ENCODE peak calls at places on chromosomes 11 and 22, in seven cellular contexts. One of them, this sample, is unnamed.

GRCh38 chr11:30567148-30567547 is 19.0 kb downstream of the MPPED2 start:
- DNase-seq in WERI-Rb-1: no peak
- DNase-seq in activated CD8-positive, alpha-beta T cell treated with anti-CD3 and anti-CD28 coated beads for 36 hours: no peak
- DNase-seq in nephron progenitor cell: no peak
- DNase-seq in sigmoid colon: no peak
- DNase-seq in neural crest cell: no peak
- DNase-seq in AG10803: no peak
- DNase-seq in this sample: no peak

GRCh38 chr11:130165601-130166456 is 6.2 kb downstream of the ST14 start:
- DNase-seq in WERI-Rb-1: no peak
- DNase-seq in activated CD8-positive, alpha-beta T cell treated with anti-CD3 and anti-CD28 coated beads for 36 hours: no peak
- DNase-seq in nephron progenitor cell: no peak
- DNase-seq in sigmoid colon: no peak
- DNase-seq in neural crest cell: no peak
- DNase-seq in AG10803: no peak
- DNase-seq in this sample: no peak

GRCh38 chr11:61152816-61153592 is 8.2 kb downstream of the VPS37C start:
- DNase-seq in WERI-Rb-1: peak
- DNase-seq in activated CD8-positive, alpha-beta T cell treated with anti-CD3 and anti-CD28 coated beads for 36 hours: no peak
- DNase-seq in nephron progenitor cell: no peak
- DNase-seq in sigmoid colon: peak
- DNase-seq in neural crest cell: no peak
- DNase-seq in AG10803: peak
- DNase-seq in this sample: no peak

GRCh38 chr22:20585640-20586402 is 78.4 kb downstream of the MED15 start:
- DNase-seq in WERI-Rb-1: no peak
- DNase-seq in activated CD8-positive, alpha-beta T cell treated with anti-CD3 and anti-CD28 coated beads for 36 hours: no peak
- DNase-seq in nephron progenitor cell: no peak
- DNase-seq in sigmoid colon: no peak
- DNase-seq in neural crest cell: no peak
- DNase-seq in AG10803: no peak
- DNase-seq in this sample: no peak

GRCh38 chr11:64026575-64027213 is 9.0 kb upstream of the FLRT1 start:
- DNase-seq in WERI-Rb-1: no peak
- DNase-seq in activated CD8-positive, alpha-beta T cell treated with anti-CD3 and anti-CD28 coated beads for 36 hours: no peak
- DNase-seq in nephron progenitor cell: no peak
- DNase-seq in sigmoid colon: no peak
- DNase-seq in neural crest cell: no peak
- DNase-seq in AG10803: no peak
- DNase-seq in this sample: no peak

GRCh38 chr11:44006882-44007495 is 40.8 kb upstream of the ACCSL start:
- DNase-seq in WERI-Rb-1: no peak
- DNase-seq in activated CD8-positive, alpha-beta T cell treated with anti-CD3 and anti-CD28 coated beads for 36 hours: no peak
- DNase-seq in nephron progenitor cell: no peak
- DNase-seq in sigmoid colon: peak
- DNase-seq in neural crest cell: no peak
- DNase-seq in AG10803: no peak
- DNase-seq in this sample: no peak

GRCh38 chr22:30470655-30471054 is 1.2 kb downstream of the SEC14L3 start:
- DNase-seq in WERI-Rb-1: no peak
- DNase-seq in activated CD8-positive, alpha-beta T cell treated with anti-CD3 and anti-CD28 coated beads for 36 hours: no peak
- DNase-seq in nephron progenitor cell: no peak
- DNase-seq in sigmoid colon: no peak
- DNase-seq in neural crest cell: no peak
- DNase-seq in AG10803: no peak
- DNase-seq in this sample: no peak

GRCh38 chr11:88480217-88480616 is 142.7 kb upstream of the CTSC start:
- DNase-seq in WERI-Rb-1: no peak
- DNase-seq in activated CD8-positive, alpha-beta T cell treated with anti-CD3 and anti-CD28 coated beads for 36 hours: no peak
- DNase-seq in nephron progenitor cell: no peak
- DNase-seq in sigmoid colon: no peak
- DNase-seq in neural crest cell: no peak
- DNase-seq in AG10803: peak
- DNase-seq in this sample: no peak

GRCh38 chr11:12552677-12553076 is 121.5 kb upstream of the TEAD1 start:
- DNase-seq in WERI-Rb-1: no peak
- DNase-seq in activated CD8-positive, alpha-beta T cell treated with anti-CD3 and anti-CD28 coated beads for 36 hours: no peak
- DNase-seq in nephron progenitor cell: no peak
- DNase-seq in sigmoid colon: peak
- DNase-seq in neural crest cell: no peak
- DNase-seq in AG10803: peak
- DNase-seq in this sample: no peak

GRCh38 chr22:28155808-28156207 is 236.8 kb upstream of the PITPNB start:
- DNase-seq in WERI-Rb-1: no peak
- DNase-seq in activated CD8-positive, alpha-beta T cell treated with anti-CD3 and anti-CD28 coated beads for 36 hours: no peak
- DNase-seq in nephron progenitor cell: no peak
- DNase-seq in sigmoid colon: no peak
- DNase-seq in neural crest cell: no peak
- DNase-seq in AG10803: peak
- DNase-seq in this sample: no peak

GRCh38 chr11:103279821-103280220 is 170.6 kb downstream of the DYNC2H1 start:
- DNase-seq in WERI-Rb-1: no peak
- DNase-seq in activated CD8-positive, alpha-beta T cell treated with anti-CD3 and anti-CD28 coated beads for 36 hours: no peak
- DNase-seq in nephron progenitor cell: no peak
- DNase-seq in sigmoid colon: no peak
- DNase-seq in neural crest cell: no peak
- DNase-seq in AG10803: no peak
- DNase-seq in this sample: no peak

GRCh38 chr11:32485733-32486132 is 50.4 kb upstream of the WT1 start:
- DNase-seq in WERI-Rb-1: no peak
- DNase-seq in activated CD8-positive, alpha-beta T cell treated with anti-CD3 and anti-CD28 coated beads for 36 hours: no peak
- DNase-seq in nephron progenitor cell: no peak
- DNase-seq in sigmoid colon: no peak
- DNase-seq in neural crest cell: no peak
- DNase-seq in AG10803: no peak
- DNase-seq in this sample: no peak

DNA sequence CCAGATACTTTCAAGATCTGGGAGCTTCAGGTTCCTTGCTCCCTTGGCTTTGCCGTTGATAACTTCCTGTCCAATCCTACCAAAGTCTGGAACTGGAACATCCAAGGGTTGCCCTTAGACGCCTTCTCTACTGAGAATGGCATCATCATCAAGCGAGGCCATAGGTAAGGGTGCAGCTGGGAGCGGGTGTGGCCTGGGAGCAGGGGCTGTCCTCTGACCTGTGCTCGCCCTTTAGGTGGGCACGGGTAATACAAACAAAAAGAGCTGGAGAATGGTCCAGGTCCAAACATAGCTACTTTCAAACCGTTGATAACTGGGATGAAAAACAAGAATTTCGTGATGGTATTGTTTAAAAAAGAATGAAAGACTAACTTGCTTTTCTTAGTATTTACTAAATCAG is 25.0 kb downstream of the CASP12 start:
- DNase-seq in WERI-Rb-1: peak
- DNase-seq in activated CD8-positive, alpha-beta T cell treated with anti-CD3 and anti-CD28 coated beads for 36 hours: peak
- DNase-seq in nephron progenitor cell: no peak
- DNase-seq in sigmoid colon: no peak
- DNase-seq in neural crest cell: no peak
- DNase-seq in AG10803: no peak
- DNase-seq in this sample: no peak
- TF ChIP-seq CTCF in WERI-Rb-1: no peak
- TF ChIP-seq CTCF in activated CD8-positive, alpha-beta T cell treated with anti-CD3 and anti-CD28 coated beads for 36 hours: peak
- TF ChIP-seq CTCF in nephron progenitor cell: no peak
- TF ChIP-seq CTCF in sigmoid colon: no peak
- TF ChIP-seq CTCF in neural crest cell: no peak
- TF ChIP-seq CTCF in AG10803: no peak
- TF ChIP-seq CTCF in this sample: no peak

GRCh38 chr11:132114185-132114584 is 743.8 kb downstream of the NTM start:
- DNase-seq in WERI-Rb-1: peak
- DNase-seq in activated CD8-positive, alpha-beta T cell treated with anti-CD3 and anti-CD28 coated beads for 36 hours: peak
- DNase-seq in nephron progenitor cell: peak
- DNase-seq in sigmoid colon: no peak
- DNase-seq in neural crest cell: peak
- DNase-seq in AG10803: peak
- DNase-seq in this sample: peak
- TF ChIP-seq CTCF in WERI-Rb-1: peak
- TF ChIP-seq CTCF in activated CD8-positive, alpha-beta T cell treated with anti-CD3 and anti-CD28 coated beads for 36 hours: no peak
- TF ChIP-seq CTCF in nephron progenitor cell: peak
- TF ChIP-seq CTCF in sigmoid colon: no peak
- TF ChIP-seq CTCF in neural crest cell: peak
- TF ChIP-seq CTCF in AG10803: peak
- TF ChIP-seq CTCF in this sample: peak

GRCh38 chr11:125626381-125626950 is 1.5 kb downstream of the CHEK1 start:
- DNase-seq in WERI-Rb-1: no peak
- DNase-seq in activated CD8-positive, alpha-beta T cell treated with anti-CD3 and anti-CD28 coated beads for 36 hours: peak
- DNase-seq in nephron progenitor cell: no peak
- DNase-seq in sigmoid colon: no peak
- DNase-seq in neural crest cell: no peak
- DNase-seq in AG10803: peak
- DNase-seq in this sample: no peak
- TF ChIP-seq CTCF in WERI-Rb-1: no peak
- TF ChIP-seq CTCF in activated CD8-positive, alpha-beta T cell treated with anti-CD3 and anti-CD28 coated beads for 36 hours: peak
- TF ChIP-seq CTCF in nephron progenitor cell: no peak
- TF ChIP-seq CTCF in sigmoid colon: no peak
- TF ChIP-seq CTCF in neural crest cell: peak
- TF ChIP-seq CTCF in AG10803: peak
- TF ChIP-seq CTCF in this sample: peak

GRCh38 chr11:62391642-62392425 is 27.0 kb upstream of the SCGB1A1 start:
- DNase-seq in WERI-Rb-1: no peak
- DNase-seq in activated CD8-positive, alpha-beta T cell treated with anti-CD3 and anti-CD28 coated beads for 36 hours: no peak
- DNase-seq in nephron progenitor cell: no peak
- DNase-seq in sigmoid colon: no peak
- DNase-seq in neural crest cell: no peak
- DNase-seq in AG10803: no peak
- DNase-seq in this sample: no peak
- TF ChIP-seq CTCF in WERI-Rb-1: peak
- TF ChIP-seq CTCF in activated CD8-positive, alpha-beta T cell treated with anti-CD3 and anti-CD28 coated beads for 36 hours: no peak
- TF ChIP-seq CTCF in nephron progenitor cell: no peak
- TF ChIP-seq CTCF in sigmoid colon: no peak
- TF ChIP-seq CTCF in neural crest cell: peak
- TF ChIP-seq CTCF in AG10803: no peak
- TF ChIP-seq CTCF in this sample: peak

DNA sequence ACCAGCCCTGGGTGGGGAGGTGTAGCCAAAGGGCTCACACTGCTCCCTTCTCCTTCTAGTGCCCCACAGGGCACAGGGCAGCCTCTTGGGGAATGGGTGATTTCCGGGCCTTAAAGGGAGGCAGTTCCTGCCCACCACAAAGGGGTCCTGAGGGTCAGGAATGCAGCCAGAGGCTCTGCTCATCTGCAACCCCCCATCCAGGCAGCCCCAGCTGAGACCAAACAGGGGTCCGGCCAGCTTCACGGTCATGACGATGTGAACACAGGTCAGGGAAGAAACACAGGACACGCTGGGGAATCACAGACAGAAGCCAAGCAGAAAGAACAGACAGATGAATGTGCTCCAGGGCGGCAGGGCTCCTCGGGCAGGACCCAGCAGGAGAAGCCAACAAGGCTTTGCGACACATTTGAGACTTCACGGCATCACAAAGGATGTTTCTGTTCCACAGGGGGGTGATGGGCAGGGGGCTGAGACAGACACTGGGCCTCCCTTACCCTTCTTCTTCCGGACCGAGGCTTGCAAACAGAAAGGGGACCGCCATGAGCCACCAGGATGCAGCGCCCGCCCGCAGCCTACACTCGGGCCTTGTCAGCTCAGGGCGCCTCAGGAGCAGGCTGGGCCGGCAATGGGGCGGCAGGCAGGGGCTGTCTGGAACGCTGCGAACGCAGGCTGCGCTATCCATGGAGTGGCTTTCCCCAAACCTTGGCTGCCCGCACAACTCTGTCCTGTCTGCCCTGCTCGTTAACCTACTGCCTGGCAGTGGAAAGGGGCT is 101.9 kb downstream of the CTTN start:
- DNase-seq in WERI-Rb-1: no peak
- DNase-seq in activated CD8-positive, alpha-beta T cell treated with anti-CD3 and anti-CD28 coated beads for 36 hours: no peak
- DNase-seq in nephron progenitor cell: no peak
- DNase-seq in sigmoid colon: peak
- DNase-seq in neural crest cell: no peak
- DNase-seq in AG10803: no peak
- DNase-seq in this sample: no peak
- TF ChIP-seq CTCF in WERI-Rb-1: no peak
- TF ChIP-seq CTCF in activated CD8-positive, alpha-beta T cell treated with anti-CD3 and anti-CD28 coated beads for 36 hours: no peak
- TF ChIP-seq CTCF in nephron progenitor cell: no peak
- TF ChIP-seq CTCF in sigmoid colon: no peak
- TF ChIP-seq CTCF in neural crest cell: no peak
- TF ChIP-seq CTCF in AG10803: no peak
- TF ChIP-seq CTCF in this sample: no peak

DNA sequence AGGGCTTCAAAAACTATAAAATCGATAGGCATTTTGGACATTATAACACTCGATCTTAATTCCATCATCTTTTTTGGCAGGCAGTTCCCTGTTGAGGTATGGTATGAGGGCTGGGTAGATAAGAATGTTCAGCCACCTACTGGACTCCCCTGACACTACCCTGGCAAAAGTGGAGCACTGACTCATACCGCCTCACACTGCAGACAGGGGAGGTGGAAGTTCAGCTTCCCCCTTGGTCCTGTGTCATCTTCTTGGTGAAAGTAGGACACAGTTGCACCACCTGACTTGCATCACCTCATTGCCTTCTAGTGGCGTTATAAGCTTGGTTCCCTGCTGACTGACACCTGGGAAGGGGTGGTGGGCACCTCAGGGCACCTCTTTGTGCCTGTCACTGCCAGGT is 30.4 kb downstream of the PAAF1 start:
- DNase-seq in WERI-Rb-1: no peak
- DNase-seq in activated CD8-positive, alpha-beta T cell treated with anti-CD3 and anti-CD28 coated beads for 36 hours: peak
- DNase-seq in nephron progenitor cell: no peak
- DNase-seq in sigmoid colon: no peak
- DNase-seq in neural crest cell: no peak
- DNase-seq in AG10803: peak
- DNase-seq in this sample: no peak
- TF ChIP-seq CTCF in WERI-Rb-1: no peak
- TF ChIP-seq CTCF in activated CD8-positive, alpha-beta T cell treated with anti-CD3 and anti-CD28 coated beads for 36 hours: no peak
- TF ChIP-seq CTCF in nephron progenitor cell: no peak
- TF ChIP-seq CTCF in sigmoid colon: no peak
- TF ChIP-seq CTCF in neural crest cell: no peak
- TF ChIP-seq CTCF in AG10803: peak
- TF ChIP-seq CTCF in this sample: no peak

GRCh38 chr11:66867425-66868040 is 10.7 kb downstream of the LRFN4 start:
- DNase-seq in WERI-Rb-1: peak
- DNase-seq in activated CD8-positive, alpha-beta T cell treated with anti-CD3 and anti-CD28 coated beads for 36 hours: no peak
- DNase-seq in nephron progenitor cell: no peak
- DNase-seq in sigmoid colon: no peak
- DNase-seq in neural crest cell: no peak
- DNase-seq in AG10803: no peak
- DNase-seq in this sample: no peak

GRCh38 chr11:66868082-66868725 is 11.3 kb downstream of the LRFN4 start:
- DNase-seq in WERI-Rb-1: no peak
- DNase-seq in activated CD8-positive, alpha-beta T cell treated with anti-CD3 and anti-CD28 coated beads for 36 hours: no peak
- DNase-seq in nephron progenitor cell: no peak
- DNase-seq in sigmoid colon: no peak
- DNase-seq in neural crest cell: no peak
- DNase-seq in AG10803: no peak
- DNase-seq in this sample: no peak

GRCh38 chr11:66870131-66870530 is 13.3 kb downstream of the LRFN4 start:
- DNase-seq in WERI-Rb-1: no peak
- DNase-seq in activated CD8-positive, alpha-beta T cell treated with anti-CD3 and anti-CD28 coated beads for 36 hours: no peak
- DNase-seq in nephron progenitor cell: no peak
- DNase-seq in sigmoid colon: no peak
- DNase-seq in neural crest cell: no peak
- DNase-seq in AG10803: no peak
- DNase-seq in this sample: no peak

GRCh38 chr11:66869471-66869870 is 12.6 kb downstream of the LRFN4 start:
- DNase-seq in WERI-Rb-1: no peak
- DNase-seq in activated CD8-positive, alpha-beta T cell treated with anti-CD3 and anti-CD28 coated beads for 36 hours: no peak
- DNase-seq in nephron progenitor cell: no peak
- DNase-seq in sigmoid colon: no peak
- DNase-seq in neural crest cell: no peak
- DNase-seq in AG10803: no peak
- DNase-seq in this sample: no peak

GRCh38 chr11:66868726-66869291 is 11.9 kb downstream of the LRFN4 start:
- DNase-seq in WERI-Rb-1: peak
- DNase-seq in activated CD8-positive, alpha-beta T cell treated with anti-CD3 and anti-CD28 coated beads for 36 hours: peak
- DNase-seq in nephron progenitor cell: peak
- DNase-seq in sigmoid colon: no peak
- DNase-seq in neural crest cell: no peak
- DNase-seq in AG10803: no peak
- DNase-seq in this sample: peak
- TF ChIP-seq CTCF in WERI-Rb-1: peak
- TF ChIP-seq CTCF in activated CD8-positive, alpha-beta T cell treated with anti-CD3 and anti-CD28 coated beads for 36 hours: peak
- TF ChIP-seq CTCF in nephron progenitor cell: peak
- TF ChIP-seq CTCF in sigmoid colon: no peak
- TF ChIP-seq CTCF in neural crest cell: peak
- TF ChIP-seq CTCF in AG10803: no peak
- TF ChIP-seq CTCF in this sample: peak

This sample was measured in progenitor cell of endocrine pancreas.